ENCODE peak calls at places on chromosomes 16 and 17, in eight cellular contexts. One of them, this sample, is unnamed.

GRCh38 chr17:57705921-57706695 is 39.0 kb downstream of the CCDC182 start:
- DNase-seq in upper lobe of left lung: no peak
- DNase-seq in prostate gland: peak; percentile 66
- DNase-seq in right lobe of liver: no peak
- DNase-seq in A549: no peak
- DNase-seq in body of pancreas: no peak
- DNase-seq in endothelial cell of umbilical vein: no peak
- DNase-seq in K562: no peak
- DNase-seq in this sample: no peak

GRCh38 chr17:35432176-35433074 is at the start of gene SLFN12:
- DNase-seq in upper lobe of left lung: peak; percentile 80
- DNase-seq in prostate gland: no peak
- DNase-seq in right lobe of liver: no peak
- DNase-seq in A549: no peak
- DNase-seq in body of pancreas: peak; percentile 53
- DNase-seq in endothelial cell of umbilical vein: peak; percentile 96
- DNase-seq in K562: no peak
- DNase-seq in this sample: peak; percentile 35

GRCh38 chr16:50657251-50657650 is 23.9 kb downstream of the SNX20 start:
- DNase-seq in upper lobe of left lung: no peak
- DNase-seq in prostate gland: no peak
- DNase-seq in right lobe of liver: no peak
- DNase-seq in A549: no peak
- DNase-seq in body of pancreas: peak; percentile 91
- DNase-seq in endothelial cell of umbilical vein: no peak
- DNase-seq in K562: no peak
- DNase-seq in this sample: no peak

GRCh38 chr17:8124350-8125195 is 667 bp upstream of the HES7 start:
- DNase-seq in upper lobe of left lung: no peak
- DNase-seq in prostate gland: no peak
- DNase-seq in right lobe of liver: no peak
- DNase-seq in A549: no peak
- DNase-seq in body of pancreas: peak; percentile 17
- DNase-seq in endothelial cell of umbilical vein: peak; percentile 29
- DNase-seq in K562: no peak
- DNase-seq in this sample: no peak

GRCh38 chr17:42165751-42166150 is 11.0 kb upstream of the RAB5C start:
- DNase-seq in upper lobe of left lung: no peak
- DNase-seq in prostate gland: no peak
- DNase-seq in right lobe of liver: no peak
- DNase-seq in A549: no peak
- DNase-seq in body of pancreas: no peak
- DNase-seq in endothelial cell of umbilical vein: no peak
- DNase-seq in K562: no peak
- DNase-seq in this sample: no peak

GRCh38 chr17:55584055-55584685 is 72.9 kb upstream of the SMIM36 start:
- DNase-seq in upper lobe of left lung: no peak
- DNase-seq in prostate gland: no peak
- DNase-seq in right lobe of liver: no peak
- DNase-seq in A549: no peak
- DNase-seq in body of pancreas: no peak
- DNase-seq in endothelial cell of umbilical vein: peak; percentile 71
- DNase-seq in K562: no peak
- DNase-seq in this sample: no peak

GRCh38 chr17:40483679-40484078 is 17.7 kb downstream of the TNS4 start:
- DNase-seq in upper lobe of left lung: no peak
- DNase-seq in prostate gland: no peak
- DNase-seq in right lobe of liver: no peak
- DNase-seq in A549: no peak
- DNase-seq in body of pancreas: no peak
- DNase-seq in endothelial cell of umbilical vein: no peak
- DNase-seq in K562: no peak
- DNase-seq in this sample: no peak

GRCh38 chr16:3317315-3317999 is 12.2 kb downstream of the ZNF75A start:
- DNase-seq in upper lobe of left lung: no peak
- DNase-seq in prostate gland: no peak
- DNase-seq in right lobe of liver: no peak
- DNase-seq in A549: no peak
- DNase-seq in body of pancreas: no peak
- DNase-seq in endothelial cell of umbilical vein: peak; percentile 29
- DNase-seq in K562: no peak
- DNase-seq in this sample: no peak

GRCh38 chr16:2981177-2981898 is 1.1 kb upstream of the PKMYT1 start:
- DNase-seq in upper lobe of left lung: no peak
- DNase-seq in prostate gland: no peak
- DNase-seq in right lobe of liver: no peak
- DNase-seq in A549: no peak
- DNase-seq in body of pancreas: no peak
- DNase-seq in endothelial cell of umbilical vein: no peak
- DNase-seq in K562: peak; percentile 67
- DNase-seq in this sample: no peak

GRCh38 chr16:35142809-35143192 is 1683.4 kb downstream of the TP53TG3F start:
- DNase-seq in upper lobe of left lung: no peak
- DNase-seq in prostate gland: no peak
- DNase-seq in right lobe of liver: no peak
- DNase-seq in A549: no peak
- DNase-seq in body of pancreas: no peak
- DNase-seq in endothelial cell of umbilical vein: no peak
- DNase-seq in K562: no peak
- DNase-seq in this sample: no peak
- H3K9me3 ChIP-seq in upper lobe of left lung: no peaks in the 10 kb centered on the region
- H3K9me3 ChIP-seq in prostate gland: no peaks in the 10 kb centered on the region
- H3K9me3 ChIP-seq in right lobe of liver: no peaks in the 10 kb centered on the region
- H3K9me3 ChIP-seq in A549: peaks cover 5% of the 10 kb centered on the region
- H3K9me3 ChIP-seq in body of pancreas: no peaks in the 10 kb centered on the region
- H3K9me3 ChIP-seq in endothelial cell of umbilical vein: peaks cover 9% of the 10 kb centered on the region
- H3K9me3 ChIP-seq in K562: no peaks in the 10 kb centered on the region
- H3K9me3 ChIP-seq in this sample: no peaks in the 10 kb centered on the region

GRCh38 chr16:11383481-11384183 is 38.4 kb downstream of the RMI2 start:
- DNase-seq in upper lobe of left lung: no peak
- DNase-seq in prostate gland: no peak
- DNase-seq in right lobe of liver: no peak
- DNase-seq in A549: no peak
- DNase-seq in body of pancreas: no peak
- DNase-seq in endothelial cell of umbilical vein: no peak
- DNase-seq in K562: no peak
- DNase-seq in this sample: no peak
- H3K4me1 ChIP-seq in upper lobe of left lung: no peaks in the 10 kb centered on the region
- H3K4me1 ChIP-seq in prostate gland: no peaks in the 10 kb centered on the region
- H3K4me1 ChIP-seq in right lobe of liver: no peaks in the 10 kb centered on the region
- H3K4me1 ChIP-seq in A549: no peaks in the 10 kb centered on the region
- H3K4me1 ChIP-seq in body of pancreas: no peaks in the 10 kb centered on the region
- H3K4me1 ChIP-seq in endothelial cell of umbilical vein: no peaks in the 10 kb centered on the region
- H3K4me1 ChIP-seq in K562: peaks cover 32% of the 10 kb centered on the region
- H3K4me1 ChIP-seq in this sample: peaks cover 5% of the 10 kb centered on the region

DNA sequence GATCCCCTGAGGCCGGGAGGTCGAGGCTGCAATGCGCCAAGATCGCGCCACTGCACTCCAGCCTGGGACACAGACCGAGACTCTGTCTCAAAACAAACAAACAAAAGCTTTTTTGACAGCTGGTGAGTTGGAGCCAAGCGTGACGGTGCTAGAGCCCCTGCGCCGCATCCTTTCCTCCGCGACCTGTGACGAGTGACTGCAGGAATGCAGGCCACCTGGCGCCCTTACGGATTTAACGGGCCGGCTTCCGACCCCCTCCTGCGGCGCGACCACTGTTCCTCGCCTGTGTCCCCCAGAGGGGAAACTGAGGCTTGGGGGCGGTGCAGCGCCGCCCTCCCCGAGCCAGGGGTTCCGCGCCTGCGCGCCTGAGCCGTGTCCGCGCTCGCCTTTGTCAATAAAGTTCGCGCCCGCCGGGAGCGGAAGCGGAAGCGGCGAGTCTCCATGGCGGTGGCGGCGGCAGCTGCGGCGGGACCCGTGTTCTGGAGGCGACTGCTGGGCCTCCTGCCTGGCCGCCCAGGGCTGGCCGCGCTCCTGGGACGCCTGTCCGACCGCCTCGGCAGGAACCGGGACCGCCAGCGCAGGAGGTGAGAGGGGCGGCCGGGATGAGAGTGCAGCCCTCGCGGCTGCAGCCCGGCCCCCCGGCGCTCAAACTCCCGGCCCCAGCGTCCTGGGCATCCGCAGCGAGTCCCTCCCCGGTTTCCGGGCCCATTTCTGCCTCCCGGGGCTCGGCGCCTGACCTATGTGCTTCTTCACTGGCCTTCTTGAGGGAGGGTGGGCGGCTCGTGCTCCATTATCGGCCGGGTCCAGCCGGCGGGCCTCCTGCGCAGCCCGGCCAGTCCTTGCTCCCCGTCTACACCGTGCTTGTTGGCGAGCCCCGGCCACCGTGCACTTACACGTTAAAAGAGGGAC is at the start of gene PGS1:
- DNase-seq in upper lobe of left lung: peak; percentile 84
- DNase-seq in prostate gland: peak; percentile 65
- DNase-seq in right lobe of liver: peak; percentile 87
- DNase-seq in A549: peak; percentile 76
- DNase-seq in body of pancreas: peak; percentile 75
- DNase-seq in endothelial cell of umbilical vein: peak; percentile 71
- DNase-seq in K562: peak; percentile 81
- DNase-seq in this sample: peak; percentile 64
- TF ChIP-seq POLR2A in upper lobe of left lung: no peak
- TF ChIP-seq POLR2A in prostate gland: peak; percentile 75
- TF ChIP-seq POLR2A in right lobe of liver: peak; percentile 88
- TF ChIP-seq POLR2A in A549: peak; percentile 91
- TF ChIP-seq POLR2A in body of pancreas: peak; percentile 52
- TF ChIP-seq POLR2A in endothelial cell of umbilical vein: peak; percentile 50
- TF ChIP-seq POLR2A in K562: peak; percentile 84
- TF ChIP-seq POLR2A in this sample: peak; percentile 96

DNA sequence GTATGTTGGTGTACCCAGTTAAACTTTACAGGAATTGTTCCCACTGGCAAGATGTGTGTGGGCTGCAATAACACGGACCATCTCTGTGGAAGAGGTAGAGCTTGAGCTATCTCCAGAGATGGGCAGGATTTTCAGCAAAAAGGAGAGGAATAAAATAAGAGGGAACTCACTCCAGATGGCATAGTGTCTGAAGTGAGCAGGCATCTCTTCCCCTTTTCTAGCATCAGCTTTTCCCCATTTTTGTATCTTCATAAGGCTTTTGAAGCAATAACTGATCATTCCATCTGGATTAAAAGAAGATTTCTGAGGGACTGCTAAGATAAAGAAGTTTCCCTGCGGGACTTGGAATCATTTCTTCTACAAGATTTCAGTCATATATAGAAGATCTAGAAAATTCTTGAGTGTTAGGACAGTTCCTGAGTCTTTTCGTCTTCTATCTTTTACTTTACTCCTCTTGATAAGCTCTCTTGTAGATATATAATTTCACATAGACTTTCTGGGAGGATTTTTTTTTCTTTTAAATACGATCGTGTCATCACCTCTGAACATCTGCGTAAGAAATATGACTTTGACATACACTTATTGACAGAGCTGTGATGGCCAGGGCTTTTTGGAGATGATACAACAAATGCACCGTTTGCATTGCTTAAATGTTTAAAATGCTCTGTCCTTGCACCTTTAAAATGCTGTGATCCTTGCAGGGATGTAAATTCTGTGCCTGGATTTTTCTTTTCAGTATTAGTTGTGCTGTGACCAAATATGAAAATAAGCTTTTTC is 2.1 kb downstream of the CPD start:
- DNase-seq in upper lobe of left lung: no peak
- DNase-seq in prostate gland: no peak
- DNase-seq in right lobe of liver: no peak
- DNase-seq in A549: no peak
- DNase-seq in body of pancreas: no peak
- DNase-seq in endothelial cell of umbilical vein: peak; percentile 15
- DNase-seq in K562: no peak
- DNase-seq in this sample: no peak
- H3K9me3 ChIP-seq in upper lobe of left lung: no peaks in the 10 kb centered on the region
- H3K9me3 ChIP-seq in prostate gland: no peaks in the 10 kb centered on the region
- H3K9me3 ChIP-seq in right lobe of liver: no peaks in the 10 kb centered on the region
- H3K9me3 ChIP-seq in A549: no peaks in the 10 kb centered on the region
- H3K9me3 ChIP-seq in body of pancreas: no peaks in the 10 kb centered on the region
- H3K9me3 ChIP-seq in endothelial cell of umbilical vein: no peaks in the 10 kb centered on the region
- H3K9me3 ChIP-seq in K562: no peaks in the 10 kb centered on the region
- H3K9me3 ChIP-seq in this sample: no peaks in the 10 kb centered on the region

DNA sequence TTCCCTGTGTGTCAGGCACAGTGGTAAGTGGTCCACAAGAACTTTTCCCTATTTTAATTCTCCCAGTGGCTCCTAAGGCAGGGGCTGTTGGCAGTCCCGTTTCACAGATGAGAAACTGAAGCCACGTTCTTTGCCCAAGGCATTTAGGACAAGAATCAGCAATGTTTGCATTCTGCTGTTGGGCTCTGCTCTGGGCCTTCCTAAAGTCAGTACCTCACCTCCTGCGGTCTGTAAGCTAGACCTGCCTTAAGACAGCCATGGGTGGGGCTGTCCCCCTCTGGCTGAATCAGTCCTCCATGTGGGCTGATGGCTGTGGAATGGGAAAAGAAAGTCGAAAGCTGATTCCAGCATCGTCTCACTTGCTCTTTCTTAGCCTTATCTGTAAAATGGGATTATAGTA is 304.8 kb downstream of the MAF start:
- DNase-seq in upper lobe of left lung: no peak
- DNase-seq in prostate gland: no peak
- DNase-seq in right lobe of liver: no peak
- DNase-seq in A549: no peak
- DNase-seq in body of pancreas: no peak
- DNase-seq in endothelial cell of umbilical vein: no peak
- DNase-seq in K562: no peak
- DNase-seq in this sample: no peak
- H3K4me1 ChIP-seq in upper lobe of left lung: no peaks in the 10 kb centered on the region
- H3K4me1 ChIP-seq in prostate gland: no peaks in the 10 kb centered on the region
- H3K4me1 ChIP-seq in right lobe of liver: peaks cover 7% of the 10 kb centered on the region
- H3K4me1 ChIP-seq in A549: no peaks in the 10 kb centered on the region
- H3K4me1 ChIP-seq in body of pancreas: peaks cover 12% of the 10 kb centered on the region
- H3K4me1 ChIP-seq in endothelial cell of umbilical vein: no peaks in the 10 kb centered on the region
- H3K4me1 ChIP-seq in K562: no peaks in the 10 kb centered on the region
- H3K4me1 ChIP-seq in this sample: no peaks in the 10 kb centered on the region

GRCh38 chr17:82390860-82391435 is 19.4 kb downstream of the UTS2R start:
- DNase-seq in upper lobe of left lung: no peak
- DNase-seq in prostate gland: no peak
- DNase-seq in right lobe of liver: no peak
- DNase-seq in A549: no peak
- DNase-seq in body of pancreas: no peak
- DNase-seq in endothelial cell of umbilical vein: no peak
- DNase-seq in K562: no peak
- DNase-seq in this sample: no peak
- TF ChIP-seq POLR2A in upper lobe of left lung: no peak
- TF ChIP-seq POLR2A in prostate gland: no peak
- TF ChIP-seq POLR2A in right lobe of liver: no peak
- TF ChIP-seq POLR2A in A549: no peak
- TF ChIP-seq POLR2A in body of pancreas: no peak
- TF ChIP-seq POLR2A in endothelial cell of umbilical vein: no peak
- TF ChIP-seq POLR2A in K562: no peak
- TF ChIP-seq POLR2A in this sample: no peak

GRCh38 chr17:53466733-53467132 is 356.0 kb upstream of the KIF2B start:
- DNase-seq in upper lobe of left lung: no peak
- DNase-seq in prostate gland: no peak
- DNase-seq in right lobe of liver: no peak
- DNase-seq in A549: no peak
- DNase-seq in body of pancreas: no peak
- DNase-seq in endothelial cell of umbilical vein: no peak
- DNase-seq in K562: no peak
- DNase-seq in this sample: no peak
- H3K9me3 ChIP-seq in upper lobe of left lung: no peaks in the 10 kb centered on the region
- H3K9me3 ChIP-seq in prostate gland: no peaks in the 10 kb centered on the region
- H3K9me3 ChIP-seq in right lobe of liver: no peaks in the 10 kb centered on the region
- H3K9me3 ChIP-seq in A549: no peaks in the 10 kb centered on the region
- H3K9me3 ChIP-seq in body of pancreas: no peaks in the 10 kb centered on the region
- H3K9me3 ChIP-seq in endothelial cell of umbilical vein: no peaks in the 10 kb centered on the region
- H3K9me3 ChIP-seq in K562: no peaks in the 10 kb centered on the region
- H3K9me3 ChIP-seq in this sample: no peaks in the 10 kb centered on the region

This sample was measured in gastrocnemius medialis.